ENCODE peak calls at places on chromosomes 11 and 22, in four cellular contexts. C is AG09309, H is DND-41, X is left ventricle myocardium inferior. Z is an unnamed sample.

GRCh38 chr11:100232006-100232405 is 455.1 kb upstream of the ARHGAP42 start:
- DNase-seq in C (no peak), H (no peak), X (no peak), Z (no peak)

GRCh38 chr11:86172894-86173293 is 71.7 kb upstream of the EED start:
- DNase-seq in C (no peak), H (no peak), X (no peak), Z (no peak)

GRCh38 chr11:120326845-120327281 is 1.8 kb downstream of the TLCD5 start:
- DNase-seq in C (no peak), H (no peak), X (no peak), Z (no peak)

GRCh38 chr11:36187618-36188017 is 101.6 kb downstream of the COMMD9 start:
- DNase-seq in C (no peak), H (no peak), X (no peak), Z (no peak)

GRCh38 chr11:57131080-57131790 is 50.5 kb upstream of the LRRC55 start:
- DNase-seq in C (no peak), H (no peak), X (peak), Z (no peak)

GRCh38 chr22:25067851-25068421 is 115.4 kb downstream of the KIAA1671 start:
- DNase-seq in C (no peak), H (peak), X (no peak), Z (no peak)

GRCh38 chr22:39114157-39114511 is 17.1 kb downstream of the APOBEC3H start:
- DNase-seq in C (no peak), H (no peak), X (no peak), Z (no peak)

GRCh38 chr11:5618807-5619206 is 6.0 kb upstream of the TRIM34 start:
- DNase-seq in C (peak), H (no peak), X (no peak), Z (no peak)

GRCh38 chr11:122173074-122173450 is 57.0 kb upstream of the BLID start:
- DNase-seq in C (no peak), H (no peak), X (no peak), Z (no peak)

GRCh38 chr11:120801801-120802689 is 221.9 kb upstream of the TBCEL start:
- DNase-seq in C (peak), H (peak), X (peak), Z (peak)

GRCh38 chr11:94882931-94883330 is 90.4 kb downstream of the CWC15 start:
- DNase-seq in C (no peak), H (no peak), X (no peak), Z (no peak)

GRCh38 chr11:2507945-2508749 is 63.3 kb downstream of the KCNQ1 start:
- DNase-seq in C (no peak), H (no peak), X (no peak), Z (no peak)

GRCh38 chr22:50300620-50301257 is 6.7 kb downstream of the PLXNB2 start:
- DNase-seq in C (no peak), H (no peak), X (no peak), Z (no peak)

GRCh38 chr22:50299724-50300619 is 7.5 kb downstream of the PLXNB2 start:
- DNase-seq in C (no peak), H (no peak), X (peak), Z (no peak)

GRCh38 chr22:50297510-50298265 is 9.8 kb downstream of the PLXNB2 start:
- DNase-seq in C (no peak), H (no peak), X (no peak), Z (no peak)

GRCh38 chr22:50298266-50298637 is 9.2 kb downstream of the PLXNB2 start:
- DNase-seq in C (no peak), H (no peak), X (no peak), Z (no peak)

GRCh38 chr22:50298937-50299656 is 8.3 kb downstream of the PLXNB2 start:
- DNase-seq in C (no peak), H (no peak), X (peak), Z (no peak)
- H3K4me3 ChIP-seq in C (no peak), H (no peak), X (peak), Z (no peak)

GRCh38 chr11:12161137-12161536 is 50.7 kb downstream of the MICAL2 start:
- DNase-seq in C (no peak), H (no peak), X (no peak), Z (no peak)

GRCh38 chr11:12158926-12159325 is 48.5 kb downstream of the MICAL2 start:
- DNase-seq in C (no peak), H (no peak), X (no peak), Z (no peak)

GRCh38 chr11:12160680-12161079 is 50.3 kb downstream of the MICAL2 start:
- DNase-seq in C (no peak), H (no peak), X (no peak), Z (no peak)

GRCh38 chr11:12160231-12160630 is 49.8 kb downstream of the MICAL2 start:
- DNase-seq in C (no peak), H (no peak), X (no peak), Z (no peak)

DNA sequence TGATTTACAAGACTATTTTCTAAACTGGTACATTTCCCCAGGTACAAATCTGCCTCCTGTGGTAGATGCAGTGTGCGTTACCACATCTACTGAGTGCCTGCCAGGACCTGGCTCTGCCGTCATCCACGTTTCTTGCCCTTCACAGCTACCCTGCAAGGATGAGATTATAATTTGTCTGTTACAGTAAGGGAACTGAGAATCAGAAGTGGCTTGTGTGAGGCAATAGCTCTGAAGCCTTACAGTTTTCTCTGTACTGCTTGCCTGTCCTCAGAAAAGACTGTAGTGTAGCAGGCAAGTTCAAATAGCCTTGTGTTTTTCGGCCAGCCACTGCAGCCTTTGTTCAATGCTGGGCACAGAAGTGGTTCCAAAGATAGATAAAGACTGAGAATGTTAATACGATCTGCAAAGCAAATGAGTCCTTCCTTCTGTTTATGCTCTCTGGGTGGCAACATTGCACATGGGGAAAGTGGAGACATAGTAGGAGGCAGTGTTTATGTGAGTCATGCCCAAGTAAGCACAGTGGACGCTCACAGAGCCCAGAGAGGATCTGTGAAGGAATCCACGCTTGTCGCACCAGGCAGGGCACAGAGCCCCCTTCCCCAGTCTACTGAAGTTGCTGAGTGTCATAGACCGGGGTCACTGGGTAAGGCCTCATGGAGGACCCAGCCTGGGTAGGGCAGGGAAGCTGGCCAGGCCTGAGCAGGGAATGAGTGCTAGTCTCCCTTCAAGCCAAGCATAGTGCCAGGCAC is 49.1 kb downstream of the MICAL2 start:
- DNase-seq in C (peak), H (no peak), X (no peak), Z (no peak)
- TF ChIP-seq CTCF in C (no peak), H (no peak), X (no peak), Z (no peak)

GRCh38 chr11:96567667-96568066 is 177.9 kb downstream of the JRKL start:
- DNase-seq in C (no peak), H (no peak), X (no peak), Z (no peak)

DNA sequence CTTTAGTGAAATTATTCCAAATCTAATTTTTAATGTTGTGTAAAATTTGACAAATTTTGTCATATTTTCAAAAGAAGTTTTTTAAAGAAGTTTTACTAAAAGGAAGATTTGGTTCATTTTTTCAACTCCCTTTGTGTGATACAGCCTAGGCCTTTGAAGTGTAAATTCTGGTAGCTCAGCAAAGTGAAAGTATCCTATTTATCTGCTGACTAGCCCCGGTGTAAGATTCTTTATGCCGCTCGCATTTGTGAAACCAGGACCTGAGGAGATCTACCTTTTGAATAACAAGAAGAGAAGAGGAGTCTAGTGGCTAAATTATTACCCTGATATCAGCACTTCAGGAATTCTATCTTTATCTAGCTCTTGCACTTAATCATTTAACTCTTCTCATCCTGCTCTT is 177.4 kb downstream of the JRKL start:
- DNase-seq in C (no peak), H (no peak), X (no peak), Z (no peak)
- H3K4me3 ChIP-seq in C (no peak), H (no peak), X (peak), Z (no peak)

GRCh38 chr11:48093795-48094642 is 113.7 kb downstream of the PTPRJ start:
- DNase-seq in C (no peak), H (no peak), X (no peak), Z (no peak)
- TF ChIP-seq CTCF in C (no peak), H (no peak), X (no peak), Z (no peak)

DNA sequence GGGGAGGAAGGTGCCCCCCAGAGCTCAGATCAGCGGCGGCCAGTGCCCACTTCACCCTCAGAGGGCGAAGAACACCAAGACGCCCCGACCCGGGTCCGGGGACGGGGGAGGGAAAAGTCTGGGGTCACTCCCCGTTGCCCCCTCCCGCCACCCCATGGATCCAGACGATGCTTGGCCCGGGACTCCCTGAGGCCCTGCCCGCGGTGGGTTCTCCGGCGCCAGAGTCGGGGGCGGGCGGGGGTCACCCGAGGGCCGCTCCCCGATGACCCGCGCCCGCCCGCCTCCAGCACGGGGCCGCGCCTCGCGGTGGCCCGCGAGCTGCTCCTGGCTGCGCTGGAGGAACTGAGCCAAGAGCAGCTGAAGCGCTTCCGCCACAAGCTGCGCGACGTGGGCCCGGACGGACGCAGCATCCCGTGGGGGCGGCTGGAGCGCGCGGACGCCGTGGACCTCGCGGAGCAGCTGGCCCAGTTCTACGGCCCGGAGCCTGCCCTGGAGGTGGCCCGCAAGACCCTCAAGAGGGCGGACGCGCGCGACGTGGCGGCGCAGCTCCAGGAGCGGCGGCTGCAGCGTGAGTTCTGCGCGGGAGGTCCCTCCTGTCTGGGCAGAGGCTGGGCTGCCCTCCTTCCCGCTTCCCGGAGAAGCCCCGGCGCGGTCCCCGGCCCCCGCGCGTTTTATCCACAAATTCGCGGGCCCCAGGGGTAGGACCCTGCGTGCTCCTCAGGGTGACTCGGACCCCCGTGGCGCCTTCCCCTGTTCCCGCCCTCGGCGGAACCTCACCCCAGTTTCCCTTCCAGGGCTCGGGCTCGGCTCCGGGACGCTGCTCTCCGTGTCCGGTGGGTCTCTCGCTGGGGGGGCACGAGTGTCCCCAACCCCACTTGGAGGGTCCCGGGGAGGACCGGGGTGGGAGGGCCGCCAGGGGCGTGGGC is 1.1 kb downstream of the NLRP6 start:
- DNase-seq in C (no peak), H (no peak), X (no peak), Z (no peak)
- H3K4me3 ChIP-seq in C (no peak), H (no peak), X (peak), Z (no peak)

GRCh38 chr11:91513734-91514133 is 710.9 kb upstream of the FAT3 start:
- DNase-seq in C (no peak), H (no peak), X (no peak), Z (no peak)
- TF ChIP-seq CTCF in C (no peak), H (peak), X (peak), Z (no peak)

DNA sequence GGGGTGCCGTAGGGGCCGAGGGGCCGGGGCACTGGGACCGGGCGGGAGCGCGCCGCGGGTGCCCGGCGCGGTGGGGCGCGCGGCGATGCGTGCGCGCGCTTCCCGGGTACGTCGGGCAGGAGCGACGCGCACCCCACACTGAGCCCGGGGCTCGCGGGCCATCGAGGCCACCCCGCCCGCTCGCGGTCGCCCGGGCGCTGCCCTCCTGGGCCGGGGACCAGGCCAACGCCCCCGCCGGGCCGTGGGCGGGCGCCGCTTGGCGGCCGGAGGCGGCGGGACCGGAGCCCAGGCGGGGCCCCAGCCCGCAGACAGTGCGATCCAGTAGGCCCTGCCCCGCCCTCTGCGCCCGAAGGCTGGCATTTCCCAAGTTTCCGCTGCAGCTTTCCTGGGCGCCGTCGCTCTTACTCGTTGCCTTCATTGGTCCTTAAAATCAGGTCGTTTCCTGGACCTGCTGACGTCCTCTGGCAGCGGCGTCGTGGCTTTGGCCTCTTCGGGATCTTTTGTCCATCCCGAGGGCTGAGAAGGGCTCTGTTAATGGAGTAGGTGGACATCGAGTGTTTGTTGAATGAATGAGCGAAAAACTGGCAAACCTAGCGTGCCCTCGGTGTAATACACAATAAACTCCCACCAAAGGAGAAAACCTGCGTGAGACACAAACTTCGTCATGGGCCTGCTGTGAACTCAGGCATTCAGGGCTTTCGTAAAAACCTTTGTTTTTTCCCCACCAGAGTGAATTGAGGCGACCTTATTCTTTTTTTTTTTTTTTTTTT is 638 bp downstream of the PARVA start:
- DNase-seq in C (peak), H (no peak), X (peak), Z (no peak)
- H3K4me3 ChIP-seq in C (peak), H (no peak), X (peak), Z (no peak)

Z was measured in GM12864.